ENCODE peak calls at places on chromosome X, in four cellular contexts. S, D, O and C are unnamed samples.

GRCh38 chrX:68728186-68728585 is 80.7 kb downstream of the STARD8 start:
- DNase-seq in S (no peak), D (no peak), O (no peak), C (no peak)

GRCh38 chrX:46547857-46548256 is 2.6 kb upstream of the ZNF674 start:
- DNase-seq in S (no peak), D (peak), O (no peak), C (no peak)

GRCh38 chrX:43643662-43644061 is 12.4 kb upstream of the MAOA start:
- DNase-seq in S (no peak), D (peak), O (no peak), C (no peak)

GRCh38 chrX:115378471-115378870 is 89.0 kb downstream of the LUZP4 start:
- DNase-seq in S (peak), D (no peak), O (no peak), C (no peak)

GRCh38 chrX:138775501-138775900 is 64.0 kb upstream of the FGF13 start:
- DNase-seq in S (peak), D (peak), O (no peak), C (no peak)

GRCh38 chrX:73561791-73562190 is 1.2 kb upstream of the CHIC1 start:
- DNase-seq in S (peak), D (no peak), O (no peak), C (no peak)

GRCh38 chrX:1778817-1779216 is 164.0 kb downstream of the ASMT start:
- DNase-seq in S (no peak), D (no peak), O (no peak), C (no peak)

GRCh38 chrX:68433155-68433980 is at the start of gene OPHN1:
- DNase-seq in S (peak), D (peak), O (no peak), C (no peak)

GRCh38 chrX:70033348-70033747 is 16.4 kb downstream of the AWAT2 start:
- DNase-seq in S (peak), D (peak), O (no peak), C (peak)

GRCh38 chrX:19735244-19735643 is 152.2 kb downstream of the SH3KBP1 start:
- DNase-seq in S (no peak), D (no peak), O (no peak), C (no peak)
- H3K27ac ChIP-seq in S (no peak), D (no peak), O (no peak), C (no peak)

GRCh38 chrX:500481-501010 is 113.8 kb upstream of the PPP2R3B start:
- DNase-seq in S (no peak), D (no peak), O (no peak), C (no peak)
- H3K27ac ChIP-seq in S (no peak), D (no peak), O (no peak), C (no peak)

GRCh38 chrX:24720036-24720435 is 26.3 kb downstream of the POLA1 start:
- DNase-seq in S (no peak), D (peak), O (no peak), C (no peak)

DNA sequence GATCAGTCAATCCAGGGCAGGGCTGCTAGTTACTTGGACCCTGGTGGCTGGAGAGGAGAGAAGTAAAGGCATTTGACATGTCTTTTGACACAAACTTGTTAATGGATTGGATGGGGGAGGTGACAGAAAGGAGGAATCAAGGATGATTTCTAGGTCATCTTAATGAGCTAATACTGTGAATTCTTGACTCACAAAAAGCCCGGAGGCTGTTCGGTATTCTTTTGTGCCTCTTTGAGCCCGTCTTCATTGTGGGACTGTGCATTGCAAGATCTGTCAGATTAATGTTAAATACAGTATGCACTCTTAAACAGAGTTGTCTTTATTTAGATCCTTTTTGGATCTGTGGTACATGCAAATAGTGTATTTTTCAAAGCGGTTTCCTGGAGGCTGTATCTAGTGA is 25.1 kb downstream of the POLA1 start:
- DNase-seq in S (no peak), D (peak), O (no peak), C (no peak)
- H3K27ac ChIP-seq in S (no peak), D (no peak), O (no peak), C (no peak)

GRCh38 chrX:128653524-128653923 is 601.3 kb upstream of the ACTRT1 start:
- DNase-seq in S (peak), D (peak), O (no peak), C (no peak)
- H3K27ac ChIP-seq in S (peak), D (no peak), O (no peak), C (no peak)

GRCh38 chrX:13463608-13464007 is 105.8 kb upstream of the EGFL6 start:
- DNase-seq in S (peak), D (no peak), O (no peak), C (no peak)
- H3K27ac ChIP-seq in S (no peak), D (no peak), O (no peak), C (no peak)

GRCh38 chrX:154046262-154046771 is 26.6 kb upstream of the IRAK1 start:
- DNase-seq in S (peak), D (peak), O (peak), C (no peak)

GRCh38 chrX:154040863-154041262 is 21.2 kb upstream of the IRAK1 start:
- DNase-seq in S (no peak), D (no peak), O (no peak), C (no peak)

GRCh38 chrX:154043003-154043402 is 23.3 kb upstream of the IRAK1 start:
- DNase-seq in S (no peak), D (no peak), O (no peak), C (no peak)

GRCh38 chrX:154047266-154047665 is 27.6 kb upstream of the IRAK1 start:
- DNase-seq in S (no peak), D (no peak), O (no peak), C (no peak)

GRCh38 chrX:154044045-154044444 is 24.3 kb upstream of the IRAK1 start:
- DNase-seq in S (no peak), D (no peak), O (no peak), C (no peak)
- H3K27ac ChIP-seq in S (no peak), D (no peak), O (no peak), C (no peak)

DNA sequence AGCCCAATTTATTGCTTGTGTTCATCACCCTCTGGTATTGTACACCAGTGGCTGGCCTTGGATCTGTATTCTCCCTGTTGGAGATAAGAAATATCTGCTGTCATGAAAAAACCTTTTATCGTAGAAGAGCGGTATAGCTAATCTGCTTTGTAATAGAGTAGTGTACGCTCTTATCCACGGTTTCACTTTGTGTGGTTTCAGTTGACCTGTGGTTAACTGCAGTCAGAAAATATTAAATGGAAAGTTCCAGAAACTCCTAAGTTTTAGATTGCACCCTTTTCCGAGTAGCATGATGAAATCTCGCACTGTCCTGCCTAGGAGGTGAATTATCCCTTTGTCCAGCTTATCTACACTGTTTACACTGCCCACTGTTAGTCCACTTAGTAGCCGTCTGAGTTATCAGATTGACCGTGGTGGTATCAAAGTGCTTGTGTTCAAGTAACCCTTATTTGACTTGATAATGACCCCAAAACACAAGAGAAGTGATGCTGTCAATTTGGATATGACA is 42.4 kb downstream of the KDM6A start:
- DNase-seq in S (no peak), D (peak), O (no peak), C (no peak)
- H3K27ac ChIP-seq in S (no peak), D (no peak), O (no peak), C (no peak)

DNA sequence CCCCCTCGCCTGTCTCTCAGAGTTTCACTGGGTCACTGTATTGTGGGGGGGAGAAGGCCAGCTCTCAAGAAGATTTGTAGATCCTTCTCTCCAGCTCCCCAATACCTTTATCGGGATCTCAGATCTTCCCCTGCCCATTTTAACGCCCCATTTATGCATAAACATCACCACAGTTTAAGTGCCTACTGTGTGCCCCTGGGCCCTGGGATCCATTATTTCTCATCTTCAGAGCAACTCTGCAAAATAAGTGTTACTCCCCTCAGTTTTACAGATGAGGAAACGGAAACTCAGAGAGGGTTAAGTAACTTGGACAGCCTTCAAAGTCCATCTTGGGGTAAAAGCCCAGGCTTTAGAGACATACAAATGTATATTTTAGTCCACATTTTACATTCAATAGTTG is 421 bp upstream of the IGSF1 start:
- DNase-seq in S (no peak), D (no peak), O (no peak), C (no peak)
- H3K27ac ChIP-seq in S (no peak), D (no peak), O (no peak), C (no peak)